ENCODE peak calls at places on chromosomes 6 and 20, in five cellular contexts. K, Z, F, Y and B are unnamed samples.

GRCh38 chr6:27547157-27548075 is 74.5 kb upstream of the ZNF184 start:
- DNase-seq in F (no peak), Y (no peak), Z (no peak), K (no peak), B (no peak)

GRCh38 chr6:167799033-167799933 is 27.4 kb upstream of the AFDN start:
- DNase-seq in K (no peak), Z (no peak), F (no peak), Y (peak), B (peak)

GRCh38 chr20:17374086-17374485 is 147.2 kb downstream of the PCSK2 start:
- DNase-seq in Y (no peak), F (no peak), Z (no peak), K (no peak), B (no peak)

GRCh38 chr6:43922423-43923375 is 152.7 kb downstream of the VEGFA start:
- DNase-seq in Y (no peak), F (no peak), K (peak), Z (no peak), B (no peak)

GRCh38 chr6:141848029-141848890 is 284.5 kb upstream of the GJE1 start:
- DNase-seq in F (no peak), Y (no peak), Z (no peak), K (no peak), B (no peak)

GRCh38 chr20:38217791-38218565 is 42.6 kb downstream of the KIAA1755 start:
- DNase-seq in K (no peak), Y (no peak), Z (no peak), F (no peak), B (no peak)

GRCh38 chr6:136524339-136524935 is 25.8 kb downstream of the MAP7 start:
- DNase-seq in Z (no peak), F (no peak), Y (no peak), K (no peak), B (no peak)

GRCh38 chr20:36386236-36386635 is 80.1 kb downstream of the DLGAP4 start:
- DNase-seq in K (no peak), F (no peak), Y (no peak), Z (no peak), B (no peak)

GRCh38 chr6:137094411-137095008 is 49.7 kb upstream of the IL20RA start:
- DNase-seq in Y (no peak), K (no peak), Z (peak), F (no peak), B (no peak)

GRCh38 chr20:57712851-57713504 is 3.2 kb upstream of the PMEPA1 start:
- DNase-seq in Y (no peak), Z (no peak), K (no peak), F (no peak), B (no peak)

GRCh38 chr6:98836025-98836961 is 1.9 kb downstream of the POU3F2 start:
- DNase-seq in K (no peak), Y (peak), F (no peak), Z (peak), B (no peak)

GRCh38 chr6:110652520-110652919 is 162.7 kb downstream of the CDK19 start:
- DNase-seq in K (no peak), F (no peak), Y (no peak), Z (no peak), B (no peak)

GRCh38 chr6:157070403-157071107 is 252.8 kb downstream of the TMEM242 start:
- DNase-seq in K (no peak), F (no peak), Y (peak), Z (no peak), B (no peak)

GRCh38 chr6:125533710-125534397 is 215.6 kb upstream of the HEY2 start:
- DNase-seq in K (no peak), F (no peak), Z (no peak), Y (no peak), B (no peak)

GRCh38 chr20:49447946-49448809 is 34.3 kb downstream of the KCNB1 start:
- DNase-seq in Z (no peak), K (no peak), F (no peak), Y (no peak), B (no peak)

GRCh38 chr6:161079566-161080262 is 88.1 kb downstream of the MAP3K4 start:
- DNase-seq in Y (peak), K (no peak), Z (no peak), F (peak), B (no peak)

GRCh38 chr20:24991897-24992419 is 593 bp downstream of the APMAP start:
- DNase-seq in K (peak), F (no peak), Z (no peak), Y (peak), B (no peak)

GRCh38 chr6:110357298-110357695 is 852 bp downstream of the METTL24 start:
- DNase-seq in Z (no peak), Y (no peak), F (no peak), K (no peak), B (no peak)

GRCh38 chr20:50580016-50580747 is 70.0 kb downstream of the PTPN1 start:
- DNase-seq in F (no peak), K (peak), Y (peak), Z (peak), B (no peak)

GRCh38 chr6:43286456-43286994 is 11.5 kb upstream of the SLC22A7 start:
- DNase-seq in Z (no peak), Y (no peak), F (no peak), K (no peak), B (no peak)

GRCh38 chr20:48203252-48203651 is 418.0 kb upstream of the SULF2 start:
- DNase-seq in K (no peak), F (no peak), Y (no peak), Z (no peak), B (no peak)